ENCODE peak calls at places on chromosomes 16 and 17, in six cellular contexts. H is PC-3, X is upper lobe of right lung, S is transverse colon, I is A549, J is left ventricle myocardium inferior. N is an unnamed sample.

GRCh38 chr16:68892214-68892613 is 48.9 kb downstream of the TANGO6 start:
- DNase-seq in H (no peak), X (no peak), S (no peak), I (no peak), J (no peak), N (no peak)

GRCh38 chr16:14405611-14406537 is 224.2 kb downstream of the PARN start:
- DNase-seq in H (peak; percentile 16), X (no peak), S (peak; percentile 71), I (peak; percentile 59), J (no peak), N (no peak)

GRCh38 chr17:12035713-12036112 is 15.0 kb downstream of the MAP2K4 start:
- DNase-seq in H (peak; percentile 36), X (no peak), S (no peak), I (no peak), J (no peak), N (no peak)

GRCh38 chr16:83015871-83016270 is 389.1 kb downstream of the CDH13 start:
- DNase-seq in H (no peak), X (no peak), S (no peak), I (no peak), J (no peak), N (no peak)

GRCh38 chr17:44872131-44872768 is 24.6 kb downstream of the HIGD1B start:
- DNase-seq in H (peak; percentile 47), X (no peak), S (peak; percentile 18), I (no peak), J (peak; percentile 44), N (no peak)

GRCh38 chr16:57648590-57649442 is 19.3 kb upstream of the ADGRG3 start:
- DNase-seq in H (peak; percentile 86), X (peak; percentile 86), S (peak; percentile 86), I (peak; percentile 85), J (peak; percentile 72), N (peak; percentile 79)

GRCh38 chr17:82399601-82400101 is 18.5 kb upstream of the HEXD start:
- DNase-seq in H (no peak), X (no peak), S (no peak), I (no peak), J (no peak), N (no peak)

GRCh38 chr16:67456383-67457140 is 24.4 kb downstream of the ATP6V0D1 start:
- DNase-seq in H (no peak), X (no peak), S (peak; percentile 83), I (peak; percentile 34), J (peak; percentile 72), N (peak; percentile 81)

GRCh38 chr16:31064882-31065461 is 9.1 kb downstream of the ZNF668 start:
- DNase-seq in H (peak; percentile 24), X (no peak), S (no peak), I (peak; percentile 74), J (peak; percentile 68), N (no peak)

GRCh38 chr16:25729188-25729587 is 37.4 kb downstream of the HS3ST4 start:
- DNase-seq in H (no peak), X (no peak), S (no peak), I (no peak), J (no peak), N (no peak)
- H3K4me3 ChIP-seq in H (no peak overlapping the region), X (no peak overlapping the region), S (no peak overlapping the region), I (no peak overlapping the region), J (no peak overlapping the region), N (no peak overlapping the region)

DNA sequence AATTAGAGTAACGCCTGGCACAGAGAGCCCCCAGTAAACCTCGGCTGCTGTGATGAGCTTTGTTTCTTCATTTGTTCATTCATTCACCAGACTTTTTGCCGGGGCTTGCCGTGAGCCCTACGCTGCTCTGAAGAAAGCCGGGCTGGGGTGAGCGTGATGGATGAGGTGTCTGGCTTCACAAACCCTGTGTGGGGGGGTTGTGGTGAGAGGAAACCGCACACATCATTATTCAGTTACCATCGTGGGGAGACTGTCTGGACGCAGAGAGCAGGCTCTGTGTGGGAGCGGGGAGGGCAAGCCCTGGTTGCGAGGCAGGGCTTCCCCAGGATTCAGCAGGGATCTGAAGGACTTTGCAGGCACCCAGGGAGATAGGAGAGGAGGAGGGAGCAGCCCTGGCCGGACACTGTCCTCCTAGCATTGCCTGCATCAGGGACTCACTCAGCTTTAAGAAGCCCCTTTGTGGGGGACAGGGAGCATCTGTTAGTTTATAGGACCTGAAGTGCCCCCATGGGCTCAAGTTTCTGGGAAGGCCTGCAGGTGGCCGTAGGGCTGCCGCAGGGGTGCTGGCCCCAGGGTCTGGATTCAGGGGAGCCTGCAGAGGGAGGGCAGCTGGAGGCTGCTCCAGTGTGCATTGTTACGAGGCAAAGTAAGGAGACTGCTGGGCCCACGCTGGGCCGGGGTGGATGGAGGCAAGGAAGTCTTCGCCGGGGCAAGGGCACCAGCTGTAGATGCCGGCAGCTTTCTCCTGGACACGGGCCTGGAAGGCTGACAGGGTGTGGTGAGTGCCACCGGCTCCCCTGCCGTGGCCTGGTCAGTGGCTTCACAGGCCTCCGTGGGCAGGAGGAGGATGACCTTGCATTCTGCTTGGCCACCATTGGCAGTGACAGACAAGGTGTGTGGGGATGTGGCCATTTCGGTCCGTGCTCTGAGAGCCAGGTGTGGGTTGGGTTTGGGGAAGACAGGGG is 334.5 kb downstream of the SEC14L1 start:
- DNase-seq in H (no peak), X (no peak), S (no peak), I (no peak), J (no peak), N (no peak)
- H3K4me3 ChIP-seq in H (no peak overlapping the region), X (no peak overlapping the region), S (no peak overlapping the region), I (no peak overlapping the region), J (no peak overlapping the region), N (no peak overlapping the region)

DNA sequence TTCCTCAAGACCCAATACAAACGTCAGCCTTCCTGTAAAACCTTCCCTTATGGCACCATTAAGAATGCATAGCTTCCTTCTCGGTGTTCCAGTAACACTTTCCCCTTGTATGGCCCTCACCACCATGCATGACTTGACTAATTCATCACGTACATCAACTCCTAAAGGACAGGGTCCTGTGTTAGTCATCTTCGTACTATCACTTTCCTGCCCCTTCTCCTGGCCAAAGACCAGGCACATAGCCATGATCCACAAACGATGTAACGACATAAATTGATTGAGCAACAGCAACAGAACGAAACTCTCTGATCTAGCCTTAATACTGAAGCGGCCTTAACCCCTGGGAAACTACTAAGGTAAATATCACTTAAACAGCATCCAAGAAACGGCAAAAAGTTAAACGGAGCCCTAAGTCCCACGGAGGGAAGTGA is 600 bp downstream of the PSMD12 start:
- DNase-seq in H (peak; percentile 58), X (no peak), S (no peak), I (peak; percentile 41), J (no peak), N (no peak)
- H3K4me3 ChIP-seq in H (peak overlapping the region; percentile 87), X (peak overlapping the region; percentile 94), S (peak overlapping the region; percentile 59), I (peak overlapping the region; percentile 81), J (peak overlapping the region; percentile 95), N (peak overlapping the region; percentile 77)

DNA sequence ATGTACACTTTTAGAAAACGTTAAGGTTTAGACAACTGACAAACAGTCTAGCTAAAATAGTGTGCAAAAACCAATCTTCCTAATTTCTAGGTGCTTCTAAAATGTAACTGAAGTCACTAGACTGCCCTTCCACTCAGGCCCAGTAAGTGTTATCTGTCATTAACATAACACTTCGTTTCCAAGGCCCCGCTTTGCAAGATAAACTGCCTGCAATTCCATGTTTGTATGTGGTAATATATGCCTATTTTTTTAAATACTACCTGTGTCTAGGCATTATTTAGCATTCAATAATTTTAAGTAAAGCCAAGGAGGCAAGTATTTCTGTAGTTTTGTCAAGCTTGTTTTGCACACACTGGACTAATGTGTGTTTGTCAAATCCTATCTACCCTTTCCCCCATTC is 3.2 kb downstream of the USP32 start:
- DNase-seq in H (no peak), X (no peak), S (no peak), I (no peak), J (no peak), N (no peak)
- H3K4me3 ChIP-seq in H (no peak overlapping the region), X (no peak overlapping the region), S (no peak overlapping the region), I (no peak overlapping the region), J (no peak overlapping the region), N (no peak overlapping the region)

GRCh38 chr17:57808882-57809281 is 41.0 kb downstream of the MRPS23 start:
- DNase-seq in H (no peak), X (no peak), S (no peak), I (no peak), J (no peak), N (no peak)

GRCh38 chr17:57811633-57812280 is 38.1 kb downstream of the MRPS23 start:
- DNase-seq in H (peak; percentile 10), X (no peak), S (no peak), I (no peak), J (no peak), N (no peak)

GRCh38 chr17:57806083-57806830 is 43.6 kb downstream of the MRPS23 start:
- DNase-seq in H (no peak), X (no peak), S (no peak), I (no peak), J (no peak), N (no peak)

GRCh38 chr17:57809879-57810278 is 40.0 kb downstream of the MRPS23 start:
- DNase-seq in H (no peak), X (no peak), S (no peak), I (no peak), J (no peak), N (no peak)

GRCh38 chr17:57810740-57811632 is 38.9 kb downstream of the MRPS23 start:
- DNase-seq in H (no peak), X (no peak), S (peak; percentile 11), I (no peak), J (peak; percentile 61), N (peak; percentile 46)
- H3K4me3 ChIP-seq in H (no peak overlapping the region), X (peak overlapping the region; percentile 25), S (no peak overlapping the region), I (no peak overlapping the region), J (peak overlapping the region; percentile 43), N (no peak overlapping the region)

DNA sequence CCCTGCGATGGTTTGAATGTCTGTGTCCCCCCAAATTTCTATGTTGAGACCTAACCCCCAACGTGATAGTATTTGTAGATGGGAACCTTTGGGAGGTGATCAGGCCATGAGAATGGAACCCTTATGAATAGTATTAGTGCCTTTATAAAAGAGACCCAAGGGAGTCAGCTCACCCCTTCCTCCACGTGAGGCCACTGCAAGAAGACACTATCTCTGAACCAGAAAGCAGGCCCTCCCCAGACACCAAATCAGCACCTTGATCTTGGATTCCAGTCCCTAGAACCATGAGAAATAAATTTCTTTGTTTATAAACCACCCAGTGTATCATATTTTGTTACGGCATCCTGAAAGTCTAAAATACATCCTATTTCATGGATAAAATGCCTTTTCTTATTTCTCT is 64.4 kb upstream of the LRRC37A3 start:
- DNase-seq in H (no peak), X (no peak), S (no peak), I (no peak), J (no peak), N (no peak)
- H3K4me3 ChIP-seq in H (no peak overlapping the region), X (no peak overlapping the region), S (no peak overlapping the region), I (no peak overlapping the region), J (no peak overlapping the region), N (no peak overlapping the region)

GRCh38 chr17:29179232-29180036 is 764 bp downstream of the MYO18A start:
- DNase-seq in H (peak; percentile 61), X (peak; percentile 90), S (peak; percentile 88), I (peak; percentile 84), J (peak; percentile 48), N (peak; percentile 79)

GRCh38 chr17:29177541-29177870 is 2.7 kb downstream of the MYO18A start:
- DNase-seq in H (no peak), X (no peak), S (no peak), I (no peak), J (no peak), N (no peak)

GRCh38 chr17:29177871-29178749 is 2.1 kb downstream of the MYO18A start:
- DNase-seq in H (peak; percentile 8), X (no peak), S (peak; percentile 74), I (peak; percentile 61), J (no peak), N (peak; percentile 16)

GRCh38 chr17:29180051-29180787 is at the start of gene MYO18A:
- DNase-seq in H (peak; percentile 76), X (peak; percentile 91), S (peak; percentile 87), I (peak; percentile 82), J (peak; percentile 80), N (peak; percentile 77)

GRCh38 chr17:29178750-29179231 is 1.4 kb downstream of the MYO18A start:
- DNase-seq in H (peak; percentile 46), X (no peak), S (peak; percentile 62), I (peak; percentile 29), J (no peak), N (peak; percentile 42)
- H3K4me3 ChIP-seq in H (peak overlapping the region; percentile 72), X (peak overlapping the region; percentile 62), S (no peak overlapping the region), I (peak overlapping the region; percentile 60), J (peak overlapping the region; percentile 81), N (no peak overlapping the region)